ENCODE peak calls at places on chromosomes 16 and 17, in five cellular contexts. One of them, this sample, is unnamed.

GRCh38 chr16:54027126-54027922 is 259.3 kb downstream of the IRX3 start:
- DNase-seq in fibroblast of the aortic adventitia: peak; percentile 87
- DNase-seq in mesothelial cell of epicardium: no peak
- DNase-seq in WERI-Rb-1: no peak
- DNase-seq in ovary: no peak
- DNase-seq in this sample: peak; percentile 68

GRCh38 chr17:14303343-14304221 is 2.7 kb downstream of the HS3ST3B1 start:
- DNase-seq in fibroblast of the aortic adventitia: peak; percentile 32
- DNase-seq in ovary: no peak
- DNase-seq in mesothelial cell of epicardium: no peak
- DNase-seq in WERI-Rb-1: peak; percentile 32
- DNase-seq in this sample: peak; percentile 26

GRCh38 chr17:3738562-3739295 is 15.0 kb downstream of the HASPIN start:
- DNase-seq in fibroblast of the aortic adventitia: no peak
- DNase-seq in WERI-Rb-1: peak; percentile 61
- DNase-seq in mesothelial cell of epicardium: no peak
- DNase-seq in ovary: no peak
- DNase-seq in this sample: no peak

GRCh38 chr17:17880577-17881196 is 43.9 kb upstream of the SREBF1 start:
- DNase-seq in fibroblast of the aortic adventitia: no peak
- DNase-seq in ovary: no peak
- DNase-seq in WERI-Rb-1: no peak
- DNase-seq in mesothelial cell of epicardium: no peak
- DNase-seq in this sample: no peak

GRCh38 chr17:42133461-42134041 is 10.9 kb downstream of the HSPB9 start:
- DNase-seq in mesothelial cell of epicardium: no peak
- DNase-seq in WERI-Rb-1: no peak
- DNase-seq in ovary: no peak
- DNase-seq in fibroblast of the aortic adventitia: no peak
- DNase-seq in this sample: no peak

GRCh38 chr17:80175411-80175810 is 5.6 kb downstream of the CARD14 start:
- DNase-seq in mesothelial cell of epicardium: no peak
- DNase-seq in ovary: no peak
- DNase-seq in fibroblast of the aortic adventitia: peak; percentile 21
- DNase-seq in WERI-Rb-1: no peak
- DNase-seq in this sample: peak; percentile 36

GRCh38 chr17:45666046-45666600 is 118.0 kb upstream of the CRHR1 start:
- DNase-seq in fibroblast of the aortic adventitia: no peak
- DNase-seq in ovary: no peak
- DNase-seq in WERI-Rb-1: peak; percentile 79
- DNase-seq in mesothelial cell of epicardium: no peak
- DNase-seq in this sample: no peak

GRCh38 chr17:2089021-2089422 is 34.1 kb downstream of the HIC1 start:
- DNase-seq in fibroblast of the aortic adventitia: peak; percentile 75
- DNase-seq in ovary: no peak
- DNase-seq in WERI-Rb-1: no peak
- DNase-seq in mesothelial cell of epicardium: no peak
- DNase-seq in this sample: peak; percentile 75

GRCh38 chr17:18179804-18180203 is 3.8 kb upstream of the ALKBH5 start:
- DNase-seq in mesothelial cell of epicardium: no peak
- DNase-seq in WERI-Rb-1: peak; percentile 24
- DNase-seq in ovary: no peak
- DNase-seq in fibroblast of the aortic adventitia: no peak
- DNase-seq in this sample: no peak

GRCh38 chr16:85528528-85529387 is 84.4 kb upstream of the GSE1 start:
- DNase-seq in WERI-Rb-1: peak; percentile 70
- DNase-seq in fibroblast of the aortic adventitia: no peak
- DNase-seq in mesothelial cell of epicardium: no peak
- DNase-seq in ovary: no peak
- DNase-seq in this sample: peak; percentile 8

GRCh38 chr17:79420318-79421243 is 190.3 kb downstream of the RBFOX3 start:
- DNase-seq in WERI-Rb-1: no peak
- DNase-seq in fibroblast of the aortic adventitia: peak; percentile 28
- DNase-seq in ovary: no peak
- DNase-seq in mesothelial cell of epicardium: no peak
- DNase-seq in this sample: peak; percentile 35

GRCh38 chr17:78884148-78884870 is 18.7 kb downstream of the CEP295NL start:
- DNase-seq in WERI-Rb-1: no peak
- DNase-seq in ovary: no peak
- DNase-seq in fibroblast of the aortic adventitia: no peak
- DNase-seq in mesothelial cell of epicardium: no peak
- DNase-seq in this sample: peak; percentile 29

GRCh38 chr16:1038932-1039331 is 33.6 kb upstream of the SSTR5 start:
- DNase-seq in ovary: no peak
- DNase-seq in fibroblast of the aortic adventitia: no peak
- DNase-seq in mesothelial cell of epicardium: no peak
- DNase-seq in WERI-Rb-1: no peak
- DNase-seq in this sample: no peak

GRCh38 chr17:61389670-61390478 is 9.8 kb upstream of the TBX2 start:
- DNase-seq in WERI-Rb-1: peak; percentile 72
- DNase-seq in mesothelial cell of epicardium: no peak
- DNase-seq in ovary: peak; percentile 55
- DNase-seq in fibroblast of the aortic adventitia: peak; percentile 41
- DNase-seq in this sample: peak; percentile 66

GRCh38 chr17:72104164-72104862 is 16.5 kb upstream of the SOX9 start:
- DNase-seq in ovary: no peak
- DNase-seq in mesothelial cell of epicardium: no peak
- DNase-seq in fibroblast of the aortic adventitia: peak; percentile 36
- DNase-seq in WERI-Rb-1: no peak
- DNase-seq in this sample: peak; percentile 67

GRCh38 chr17:66541461-66542182 is 239.2 kb downstream of the PRKCA start:
- DNase-seq in fibroblast of the aortic adventitia: peak; percentile 56
- DNase-seq in WERI-Rb-1: no peak
- DNase-seq in ovary: no peak
- DNase-seq in mesothelial cell of epicardium: no peak
- DNase-seq in this sample: peak; percentile 67

GRCh38 chr17:66667491-66668030 is 167.4 kb upstream of the CACNG5 start:
- DNase-seq in WERI-Rb-1: no peak
- DNase-seq in mesothelial cell of epicardium: no peak
- DNase-seq in ovary: no peak
- DNase-seq in fibroblast of the aortic adventitia: no peak
- DNase-seq in this sample: no peak

GRCh38 chr17:50893183-50893993 is 27.2 kb upstream of the TOB1 start:
- DNase-seq in mesothelial cell of epicardium: no peak
- DNase-seq in ovary: no peak
- DNase-seq in fibroblast of the aortic adventitia: no peak
- DNase-seq in WERI-Rb-1: no peak
- DNase-seq in this sample: peak; percentile 57

GRCh38 chr17:38912221-38912813 is 13.1 kb upstream of the LASP1NB start:
- DNase-seq in mesothelial cell of epicardium: no peak
- DNase-seq in fibroblast of the aortic adventitia: peak; percentile 66
- DNase-seq in WERI-Rb-1: no peak
- DNase-seq in ovary: peak; percentile 86
- DNase-seq in this sample: peak; percentile 75

GRCh38 chr16:56013962-56014552 is 138.9 kb upstream of the CES5A start:
- DNase-seq in WERI-Rb-1: peak; percentile 27
- DNase-seq in ovary: no peak
- DNase-seq in mesothelial cell of epicardium: peak; percentile 68
- DNase-seq in fibroblast of the aortic adventitia: peak; percentile 2
- DNase-seq in this sample: peak; percentile 5

GRCh38 chr17:76007131-76007849 is 6.6 kb downstream of the CDK3 start:
- DNase-seq in fibroblast of the aortic adventitia: no peak
- DNase-seq in WERI-Rb-1: no peak
- DNase-seq in mesothelial cell of epicardium: no peak
- DNase-seq in ovary: no peak
- DNase-seq in this sample: no peak

GRCh38 chr17:2594657-2595085 is 1.2 kb downstream of the PAFAH1B1 start:
- DNase-seq in mesothelial cell of epicardium: no peak
- DNase-seq in WERI-Rb-1: no peak
- DNase-seq in ovary: no peak
- DNase-seq in fibroblast of the aortic adventitia: no peak
- DNase-seq in this sample: no peak

GRCh38 chr17:35149941-35150340 is 2.3 kb downstream of the UNC45B start:
- DNase-seq in mesothelial cell of epicardium: no peak
- DNase-seq in WERI-Rb-1: no peak
- DNase-seq in ovary: no peak
- DNase-seq in fibroblast of the aortic adventitia: no peak
- DNase-seq in this sample: no peak

GRCh38 chr17:67449885-67450755 is 73.0 kb downstream of the PITPNC1 start:
- DNase-seq in fibroblast of the aortic adventitia: no peak
- DNase-seq in ovary: no peak
- DNase-seq in WERI-Rb-1: no peak
- DNase-seq in mesothelial cell of epicardium: no peak
- DNase-seq in this sample: no peak

GRCh38 chr17:28407130-28407973 is 1.3 kb upstream of the SLC46A1 start:
- DNase-seq in mesothelial cell of epicardium: no peak
- DNase-seq in WERI-Rb-1: peak; percentile 84
- DNase-seq in ovary: no peak
- DNase-seq in fibroblast of the aortic adventitia: no peak
- DNase-seq in this sample: no peak

GRCh38 chr16:11316331-11317015 is 28.8 kb upstream of the RMI2 start:
- DNase-seq in ovary: no peak
- DNase-seq in fibroblast of the aortic adventitia: no peak
- DNase-seq in mesothelial cell of epicardium: no peak
- DNase-seq in WERI-Rb-1: no peak
- DNase-seq in this sample: peak; percentile 14

GRCh38 chr17:30211371-30211770 is 24.1 kb downstream of the SLC6A4 start:
- DNase-seq in mesothelial cell of epicardium: no peak
- DNase-seq in ovary: no peak
- DNase-seq in WERI-Rb-1: no peak
- DNase-seq in fibroblast of the aortic adventitia: no peak
- DNase-seq in this sample: no peak

GRCh38 chr17:57955183-57955952 is at the start of gene CUEDC1:
- DNase-seq in ovary: peak; percentile 83
- DNase-seq in mesothelial cell of epicardium: peak; percentile 66
- DNase-seq in fibroblast of the aortic adventitia: peak; percentile 44
- DNase-seq in WERI-Rb-1: peak; percentile 84
- DNase-seq in this sample: peak; percentile 71

GRCh38 chr16:85916141-85916890 is 17.4 kb downstream of the IRF8 start:
- DNase-seq in WERI-Rb-1: no peak
- DNase-seq in mesothelial cell of epicardium: no peak
- DNase-seq in ovary: no peak
- DNase-seq in fibroblast of the aortic adventitia: peak; percentile 58
- DNase-seq in this sample: peak; percentile 17

GRCh38 chr17:9331512-9332163 is 244.0 kb downstream of the STX8 start:
- DNase-seq in mesothelial cell of epicardium: no peak
- DNase-seq in WERI-Rb-1: no peak
- DNase-seq in fibroblast of the aortic adventitia: no peak
- DNase-seq in ovary: no peak
- DNase-seq in this sample: no peak

GRCh38 chr17:68613739-68614298 is 12.7 kb upstream of the FAM20A start:
- DNase-seq in fibroblast of the aortic adventitia: peak; percentile 68
- DNase-seq in ovary: no peak
- DNase-seq in mesothelial cell of epicardium: no peak
- DNase-seq in WERI-Rb-1: peak; percentile 82
- DNase-seq in this sample: peak; percentile 71

GRCh38 chr16:57240872-57241271 is 4.2 kb upstream of the ARL2BP start:
- DNase-seq in fibroblast of the aortic adventitia: no peak
- DNase-seq in ovary: no peak
- DNase-seq in WERI-Rb-1: no peak
- DNase-seq in mesothelial cell of epicardium: no peak
- DNase-seq in this sample: no peak

GRCh38 chr17:72887322-72887721 is 205.2 kb downstream of the SLC39A11 start:
- DNase-seq in ovary: no peak
- DNase-seq in mesothelial cell of epicardium: no peak
- DNase-seq in WERI-Rb-1: no peak
- DNase-seq in fibroblast of the aortic adventitia: no peak
- DNase-seq in this sample: no peak

GRCh38 chr17:41586863-41587495 is at the start of gene KRT14:
- DNase-seq in mesothelial cell of epicardium: no peak
- DNase-seq in fibroblast of the aortic adventitia: no peak
- DNase-seq in ovary: no peak
- DNase-seq in WERI-Rb-1: no peak
- DNase-seq in this sample: no peak

GRCh38 chr16:24538756-24539294 is 541 bp upstream of the RBBP6 start:
- DNase-seq in WERI-Rb-1: no peak
- DNase-seq in ovary: no peak
- DNase-seq in fibroblast of the aortic adventitia: no peak
- DNase-seq in mesothelial cell of epicardium: no peak
- DNase-seq in this sample: no peak
- TF ChIP-seq CTCF in WERI-Rb-1: no peak
- TF ChIP-seq CTCF in ovary: no peak
- TF ChIP-seq CTCF in fibroblast of the aortic adventitia: peak; percentile 14
- TF ChIP-seq CTCF in mesothelial cell of epicardium: no peak
- TF ChIP-seq CTCF in this sample: no peak

GRCh38 chr16:46689492-46690280 is at the start of gene ORC6:
- DNase-seq in mesothelial cell of epicardium: peak; percentile 99
- DNase-seq in fibroblast of the aortic adventitia: peak; percentile 96
- DNase-seq in ovary: peak; percentile 96
- DNase-seq in WERI-Rb-1: peak; percentile 98
- DNase-seq in this sample: peak; percentile 98

GRCh38 chr16:46688657-46689491 is at the start of gene VPS35:
- DNase-seq in WERI-Rb-1: peak; percentile 99
- DNase-seq in ovary: peak; percentile 100
- DNase-seq in fibroblast of the aortic adventitia: peak; percentile 99
- DNase-seq in mesothelial cell of epicardium: peak; percentile 99
- DNase-seq in this sample: peak; percentile 99

GRCh38 chr16:46686815-46687473 is 2.0 kb downstream of the VPS35 start:
- DNase-seq in ovary: no peak
- DNase-seq in mesothelial cell of epicardium: no peak
- DNase-seq in fibroblast of the aortic adventitia: no peak
- DNase-seq in WERI-Rb-1: no peak
- DNase-seq in this sample: no peak

GRCh38 chr16:46687486-46687885 is 1.5 kb downstream of the VPS35 start:
- DNase-seq in mesothelial cell of epicardium: no peak
- DNase-seq in ovary: no peak
- DNase-seq in WERI-Rb-1: no peak
- DNase-seq in fibroblast of the aortic adventitia: no peak
- DNase-seq in this sample: no peak

GRCh38 chr16:46688101-46688656 is 799 bp downstream of the VPS35 start:
- DNase-seq in fibroblast of the aortic adventitia: peak; percentile 27
- DNase-seq in ovary: no peak
- DNase-seq in mesothelial cell of epicardium: no peak
- DNase-seq in WERI-Rb-1: no peak
- DNase-seq in this sample: peak; percentile 47
- TF ChIP-seq CTCF in fibroblast of the aortic adventitia: no peak
- TF ChIP-seq CTCF in ovary: no peak
- TF ChIP-seq CTCF in mesothelial cell of epicardium: no peak
- TF ChIP-seq CTCF in WERI-Rb-1: no peak
- TF ChIP-seq CTCF in this sample: peak; percentile 3

GRCh38 chr17:77146882-77147281 is 6.1 kb downstream of the SEC14L1 start:
- DNase-seq in ovary: no peak
- DNase-seq in fibroblast of the aortic adventitia: no peak
- DNase-seq in WERI-Rb-1: no peak
- DNase-seq in mesothelial cell of epicardium: no peak
- DNase-seq in this sample: no peak
- TF ChIP-seq CTCF in ovary: no peak
- TF ChIP-seq CTCF in fibroblast of the aortic adventitia: no peak
- TF ChIP-seq CTCF in WERI-Rb-1: no peak
- TF ChIP-seq CTCF in mesothelial cell of epicardium: no peak
- TF ChIP-seq CTCF in this sample: no peak

DNA sequence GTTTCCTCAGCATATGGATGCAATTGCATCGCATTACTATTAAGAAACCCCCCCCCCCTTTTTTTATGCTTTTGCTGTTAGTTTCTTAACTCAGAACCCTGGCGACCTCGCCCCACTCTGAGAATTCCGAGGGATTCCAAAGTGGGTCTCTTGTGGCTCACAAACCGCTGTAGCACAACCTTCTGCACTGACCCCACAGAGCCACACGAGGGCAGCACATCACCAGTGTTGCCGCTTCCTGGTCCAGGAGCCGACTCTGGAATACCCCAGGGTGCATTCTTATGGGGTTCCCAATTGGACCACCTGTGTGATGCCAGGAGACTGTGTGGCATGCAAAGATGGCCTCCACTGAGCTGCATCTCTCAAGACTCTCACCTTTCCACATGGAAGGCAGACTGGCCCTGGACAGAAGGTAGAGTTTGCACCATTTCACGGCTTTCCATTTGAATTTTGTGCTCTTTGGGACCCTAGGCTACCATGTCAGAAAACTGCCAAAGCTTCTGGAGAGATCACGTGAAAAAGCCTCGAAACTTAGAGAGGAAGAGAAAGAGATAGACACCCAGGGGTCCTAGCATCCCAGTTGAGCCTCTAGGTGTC is 432.7 kb upstream of the ASIC2 start:
- DNase-seq in WERI-Rb-1: peak; percentile 64
- DNase-seq in ovary: no peak
- DNase-seq in mesothelial cell of epicardium: no peak
- DNase-seq in fibroblast of the aortic adventitia: peak; percentile 14
- DNase-seq in this sample: peak; percentile 27
- TF ChIP-seq CTCF in WERI-Rb-1: peak; percentile 91
- TF ChIP-seq CTCF in ovary: no peak
- TF ChIP-seq CTCF in mesothelial cell of epicardium: peak; percentile 62
- TF ChIP-seq CTCF in fibroblast of the aortic adventitia: peak; percentile 68
- TF ChIP-seq CTCF in this sample: peak; percentile 65